ENCODE peak calls at places on chromosomes 12 and 14, in four cellular contexts. D, P, C and U are unnamed samples.

GRCh38 chr12:108629824-108630476 is 3.7 kb downstream of the SELPLG start:
- DNase-seq in D (no peak), P (peak), C (peak), U (peak)

GRCh38 chr12:1758887-1759286 is 61.5 kb upstream of the LRTM2 start:
- DNase-seq in D (no peak), P (no peak), C (no peak), U (no peak)

GRCh38 chr14:92513966-92514843 is 624 bp downstream of the RIN3 start:
- DNase-seq in D (no peak), P (peak), C (peak), U (peak)

GRCh38 chr14:37588667-37588955 is 6.4 kb downstream of the FOXA1 start:
- DNase-seq in D (no peak), P (no peak), C (no peak), U (no peak)

GRCh38 chr14:100025111-100025510 is 40.1 kb upstream of the EVL start:
- DNase-seq in D (no peak), P (no peak), C (peak), U (peak)

GRCh38 chr12:74917743-74918142 is 291.9 kb downstream of the KCNC2 start:
- DNase-seq in D (no peak), P (no peak), C (no peak), U (no peak)

GRCh38 chr14:80298491-80299017 is 87.2 kb upstream of the DIO2 start:
- DNase-seq in D (no peak), P (no peak), C (no peak), U (no peak)

GRCh38 chr12:100799770-100800169 is 5.2 kb downstream of the ANO4 start:
- DNase-seq in D (peak), P (no peak), C (peak), U (no peak)

GRCh38 chr12:101570022-101570421 is 24.7 kb upstream of the MYBPC1 start:
- DNase-seq in D (no peak), P (peak), C (peak), U (peak)

GRCh38 chr12:89574736-89575208 is 48.9 kb upstream of the POC1B start:
- DNase-seq in D (no peak), P (no peak), C (peak), U (peak)

GRCh38 chr14:91241848-91242247 is 2.7 kb downstream of the GPR68 start:
- DNase-seq in D (no peak), P (no peak), C (no peak), U (no peak)

GRCh38 chr12:1833596-1834028 is 13.2 kb downstream of the LRTM2 start:
- DNase-seq in D (no peak), P (no peak), C (no peak), U (no peak)

GRCh38 chr14:24298892-24299254 is 707 bp downstream of the DHRS1 start:
- DNase-seq in D (no peak), P (no peak), C (peak), U (peak)

GRCh38 chr12:67578976-67579661 is 69.4 kb upstream of the DYRK2 start:
- DNase-seq in D (no peak), P (no peak), C (no peak), U (no peak)

GRCh38 chr12:51482808-51483532 is 58.3 kb downstream of the SLC4A8 start:
- DNase-seq in D (no peak), P (no peak), C (peak), U (peak)

GRCh38 chr12:5694759-5695409 is 250.2 kb downstream of the ANO2 start:
- DNase-seq in D (no peak), P (no peak), C (peak), U (no peak)

GRCh38 chr12:50929831-50930230 is 22.5 kb upstream of the HIGD1C start:
- DNase-seq in D (no peak), P (no peak), C (no peak), U (no peak)

GRCh38 chr12:54033106-54033979 is 493 bp downstream of the HOXC5 start:
- DNase-seq in D (no peak), P (peak), C (peak), U (peak)

GRCh38 chr14:104223101-104223809 is 84.9 kb downstream of the KIF26A start:
- DNase-seq in D (no peak), P (peak), C (no peak), U (no peak)

GRCh38 chr12:6684609-6685008 is 4.6 kb downstream of the ZNF384 start:
- DNase-seq in D (no peak), P (peak), C (no peak), U (no peak)

GRCh38 chr12:54005853-54006699 is 2.7 kb upstream of the HOXC8 start:
- DNase-seq in D (peak), P (peak), C (peak), U (peak)

GRCh38 chr14:86013663-86014062 is 483.7 kb downstream of the FLRT2 start:
- DNase-seq in D (no peak), P (no peak), C (no peak), U (no peak)

GRCh38 chr12:14776236-14776959 is 26.9 kb downstream of the WBP11 start:
- DNase-seq in D (no peak), P (no peak), C (peak), U (peak)

GRCh38 chr14:101026341-101026740 is 122.8 kb upstream of the RTL1 start:
- DNase-seq in D (no peak), P (no peak), C (no peak), U (no peak)

GRCh38 chr14:102819176-102819628 is 42.0 kb downstream of the TRAF3 start:
- DNase-seq in D (no peak), P (no peak), C (peak), U (no peak)